ENCODE peak calls at places on chromosomes 16 and 17, in four cellular contexts. One of them, this sample, is unnamed. For H3K36me3, the result is how much of the 10 kb centered on the place peaks cover.

GRCh38 chr16:87453326-87453725 is 39.5 kb downstream of the ZCCHC14 start:
- DNase-seq in effector memory CD4-positive, alpha-beta T cell: no peak
- DNase-seq in neural progenitor cell: no peak
- DNase-seq in heart right ventricle: no peak
- DNase-seq in this sample: no peak

GRCh38 chr17:8131844-8132441 is 8.0 kb upstream of the HES7 start:
- DNase-seq in effector memory CD4-positive, alpha-beta T cell: no peak
- DNase-seq in neural progenitor cell: no peak
- DNase-seq in heart right ventricle: no peak
- DNase-seq in this sample: no peak

GRCh38 chr16:71441348-71441781 is 489 bp downstream of the TLE7 start:
- DNase-seq in effector memory CD4-positive, alpha-beta T cell: no peak
- DNase-seq in neural progenitor cell: no peak
- DNase-seq in heart right ventricle: no peak
- DNase-seq in this sample: no peak

GRCh38 chr16:73840710-73841109 is 455.9 kb upstream of the PSMD7 start:
- DNase-seq in effector memory CD4-positive, alpha-beta T cell: no peak
- DNase-seq in neural progenitor cell: no peak
- DNase-seq in heart right ventricle: peak
- DNase-seq in this sample: no peak

GRCh38 chr17:45050680-45051059 is 762 bp downstream of the DCAKD start:
- DNase-seq in effector memory CD4-positive, alpha-beta T cell: no peak
- DNase-seq in neural progenitor cell: peak
- DNase-seq in heart right ventricle: no peak
- DNase-seq in this sample: no peak

GRCh38 chr16:12503201-12503600 is 300.5 kb downstream of the CPPED1 start:
- DNase-seq in effector memory CD4-positive, alpha-beta T cell: no peak
- DNase-seq in neural progenitor cell: no peak
- DNase-seq in heart right ventricle: no peak
- DNase-seq in this sample: no peak

GRCh38 chr17:27635275-27635823 is 4.4 kb downstream of the LGALS9 start:
- DNase-seq in effector memory CD4-positive, alpha-beta T cell: no peak
- DNase-seq in neural progenitor cell: no peak
- DNase-seq in heart right ventricle: no peak
- DNase-seq in this sample: no peak

GRCh38 chr17:22717211-22717610 is 1024.9 kb downstream of the KCNJ18 start:
- DNase-seq in effector memory CD4-positive, alpha-beta T cell: no peak
- DNase-seq in neural progenitor cell: no peak
- DNase-seq in heart right ventricle: no peak
- DNase-seq in this sample: no peak

GRCh38 chr16:1645914-1646525 is 32.1 kb upstream of the JPT2 start:
- DNase-seq in effector memory CD4-positive, alpha-beta T cell: no peak
- DNase-seq in neural progenitor cell: no peak
- DNase-seq in heart right ventricle: no peak
- DNase-seq in this sample: no peak

GRCh38 chr17:56125830-56126819 is 27.1 kb upstream of the ANKFN1 start:
- DNase-seq in effector memory CD4-positive, alpha-beta T cell: no peak
- DNase-seq in neural progenitor cell: peak
- DNase-seq in heart right ventricle: no peak
- DNase-seq in this sample: no peak

GRCh38 chr16:4306439-4307214 is 9.2 kb upstream of the GLIS2 start:
- DNase-seq in effector memory CD4-positive, alpha-beta T cell: peak
- DNase-seq in neural progenitor cell: peak
- DNase-seq in heart right ventricle: no peak
- DNase-seq in this sample: no peak

GRCh38 chr16:75230471-75231110 is 11.8 kb downstream of the CTRB1 start:
- DNase-seq in effector memory CD4-positive, alpha-beta T cell: no peak
- DNase-seq in neural progenitor cell: no peak
- DNase-seq in heart right ventricle: no peak
- DNase-seq in this sample: no peak

GRCh38 chr16:80463303-80463702 is 77.5 kb upstream of the DYNLRB2 start:
- DNase-seq in effector memory CD4-positive, alpha-beta T cell: no peak
- DNase-seq in neural progenitor cell: no peak
- DNase-seq in heart right ventricle: no peak
- DNase-seq in this sample: no peak

GRCh38 chr17:59643159-59643857 is 23.6 kb downstream of the CLTC start:
- DNase-seq in effector memory CD4-positive, alpha-beta T cell: no peak
- DNase-seq in neural progenitor cell: no peak
- DNase-seq in heart right ventricle: no peak
- DNase-seq in this sample: no peak

DNA sequence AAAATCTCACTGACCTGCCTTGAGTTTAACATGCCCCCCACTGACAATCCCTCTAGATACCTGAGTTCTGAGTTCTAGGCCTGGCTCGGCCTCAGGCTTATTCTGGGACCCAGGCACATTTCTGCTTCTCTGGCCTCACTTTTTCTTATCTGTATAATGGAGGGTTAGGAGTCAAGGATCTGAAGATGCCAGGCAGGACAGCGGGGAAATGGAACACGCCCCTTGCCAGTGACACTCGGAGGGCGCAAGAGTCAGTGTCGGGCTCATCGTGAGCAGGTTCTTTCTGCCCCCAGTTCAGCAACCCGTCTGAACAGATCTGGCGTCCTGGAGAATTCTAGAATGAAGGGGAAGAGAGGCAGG is 567 bp upstream of the MT3 start:
- DNase-seq in effector memory CD4-positive, alpha-beta T cell: no peak
- DNase-seq in neural progenitor cell: no peak
- DNase-seq in heart right ventricle: no peak
- DNase-seq in this sample: no peak
- H3K4me3 ChIP-seq in effector memory CD4-positive, alpha-beta T cell: peak
- H3K4me3 ChIP-seq in neural progenitor cell: peak
- H3K4me3 ChIP-seq in heart right ventricle: peak
- H3K4me3 ChIP-seq in this sample: peak

GRCh38 chr16:89130448-89130847 is 36.8 kb downstream of the ACSF3 start:
- DNase-seq in effector memory CD4-positive, alpha-beta T cell: no peak
- DNase-seq in neural progenitor cell: no peak
- DNase-seq in heart right ventricle: no peak
- DNase-seq in this sample: no peak
- H3K36me3 ChIP-seq in effector memory CD4-positive, alpha-beta T cell: under half
- H3K36me3 ChIP-seq in neural progenitor cell: under half
- H3K36me3 ChIP-seq in heart right ventricle: half or more
- H3K36me3 ChIP-seq in this sample: half or more

GRCh38 chr16:58500329-58501241 is 642 bp downstream of the NDRG4 start:
- DNase-seq in effector memory CD4-positive, alpha-beta T cell: no peak
- DNase-seq in neural progenitor cell: peak
- DNase-seq in heart right ventricle: no peak
- DNase-seq in this sample: no peak
- H3K4me3 ChIP-seq in effector memory CD4-positive, alpha-beta T cell: peak
- H3K4me3 ChIP-seq in neural progenitor cell: peak
- H3K4me3 ChIP-seq in heart right ventricle: peak
- H3K4me3 ChIP-seq in this sample: peak

DNA sequence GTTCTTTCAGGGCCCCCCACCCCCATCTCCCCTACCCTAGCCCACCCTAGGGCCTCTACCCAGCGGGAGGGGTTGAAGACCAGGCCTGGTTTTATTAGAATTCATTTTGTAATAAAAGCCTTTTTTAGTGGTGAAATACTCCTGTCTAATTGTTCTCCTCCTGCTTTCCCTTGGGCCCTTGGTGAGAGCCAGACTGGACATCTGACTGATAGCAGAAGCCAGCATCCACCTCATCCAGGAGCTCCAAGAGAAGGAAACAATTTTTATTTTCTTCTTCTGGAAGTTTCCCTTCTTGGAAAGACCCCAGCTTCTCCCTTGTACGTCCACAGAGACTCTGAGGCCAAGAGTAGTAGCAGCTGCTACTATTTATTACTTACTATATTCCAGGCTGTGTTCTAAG is 4.1 kb upstream of the PHKG2 start:
- DNase-seq in effector memory CD4-positive, alpha-beta T cell: no peak
- DNase-seq in neural progenitor cell: no peak
- DNase-seq in heart right ventricle: no peak
- DNase-seq in this sample: no peak
- H3K36me3 ChIP-seq in effector memory CD4-positive, alpha-beta T cell: under half
- H3K36me3 ChIP-seq in neural progenitor cell: under half
- H3K36me3 ChIP-seq in heart right ventricle: half or more
- H3K36me3 ChIP-seq in this sample: under half